ENCODE peak calls at places on chromosomes 3 and 15, in four cellular contexts. T is SK-N-SH, O is mesothelial cell of epicardium, G is transverse colon. V is an unnamed sample.

GRCh38 chr3:32195995-32196540 is 42.4 kb upstream of the CMTM8 start:
- DNase-seq in T (no peak), O (no peak), G (no peak), V (no peak)

GRCh38 chr15:39432007-39432406 is 148.9 kb upstream of the THBS1 start:
- DNase-seq in T (no peak), O (no peak), G (no peak), V (no peak)

GRCh38 chr3:46707601-46708011 is 6.4 kb downstream of the TMIE start:
- DNase-seq in T (no peak), O (peak; percentile 10), G (peak; percentile 5), V (no peak)

GRCh38 chr3:46986055-46986730 is 6.7 kb downstream of the NBEAL2 start:
- DNase-seq in T (no peak), O (no peak), G (peak; percentile 39), V (no peak)

GRCh38 chr3:69094467-69095205 is 9.9 kb downstream of the ARL6IP5 start:
- DNase-seq in T (no peak), O (no peak), G (no peak), V (no peak)

GRCh38 chr3:62665627-62666433 is 209.4 kb downstream of the CADPS start:
- DNase-seq in T (peak; percentile 50), O (peak; percentile 41), G (peak; percentile 83), V (no peak)

GRCh38 chr3:103851793-103852192 is 1417.0 kb downstream of the ZPLD1 start:
- DNase-seq in T (peak; percentile 8), O (no peak), G (no peak), V (no peak)

GRCh38 chr3:8069471-8069870 is 432.2 kb upstream of the LMCD1 start:
- DNase-seq in T (no peak), O (no peak), G (no peak), V (no peak)

GRCh38 chr3:150147776-150148175 is 177.1 kb upstream of the PFN2 start:
- DNase-seq in T (no peak), O (no peak), G (no peak), V (no peak)

GRCh38 chr3:156449712-156450574 is 105.0 kb downstream of the SSR3 start:
- DNase-seq in T (peak; percentile 42), O (no peak), G (no peak), V (no peak)

GRCh38 chr3:16280671-16281070 is 15.7 kb downstream of the OXNAD1 start:
- DNase-seq in T (no peak), O (no peak), G (no peak), V (no peak)

GRCh38 chr3:94413721-94414106 is 350.9 kb downstream of the NSUN3 start:
- DNase-seq in T (no peak), O (no peak), G (no peak), V (no peak)

GRCh38 chr3:126402178-126402577 is 7.5 kb downstream of the CFAP100 start:
- DNase-seq in T (no peak), O (no peak), G (no peak), V (no peak)

GRCh38 chr3:177039875-177040274 is 157.4 kb downstream of the TBL1XR1 start:
- DNase-seq in T (no peak), O (no peak), G (no peak), V (no peak)

GRCh38 chr15:88647362-88648105 is 8.7 kb downstream of the ISG20 start:
- DNase-seq in T (peak; percentile 65), O (no peak), G (peak; percentile 50), V (no peak)

GRCh38 chr3:187811580-187812250 is 66.4 kb upstream of the BCL6 start:
- DNase-seq in T (no peak), O (no peak), G (no peak), V (no peak)

GRCh38 chr15:36479200-36479896 is 100.1 kb upstream of the CDIN1 start:
- DNase-seq in T (no peak), O (no peak), G (no peak), V (no peak)

GRCh38 chr3:114709102-114709501 is 415.3 kb downstream of the TIGIT start:
- DNase-seq in T (no peak), O (no peak), G (no peak), V (no peak)

GRCh38 chr15:89442671-89443307 is 53.6 kb downstream of the RHCG start:
- DNase-seq in T (peak; percentile 88), O (no peak), G (peak; percentile 48), V (no peak)

GRCh38 chr15:34726407-34727100 is 28.2 kb downstream of the GJD2 start:
- DNase-seq in T (no peak), O (no peak), G (no peak), V (no peak)

GRCh38 chr3:12476238-12476897 is 7.9 kb upstream of the TSEN2 start:
- DNase-seq in T (no peak), O (no peak), G (no peak), V (no peak)

GRCh38 chr3:45224824-45225464 is 1.1 kb downstream of the TMEM158 start:
- DNase-seq in T (peak; percentile 95), O (no peak), G (peak; percentile 74), V (no peak)

GRCh38 chr3:100057716-100058575 is 56.4 kb downstream of the FILIP1L start:
- DNase-seq in T (no peak), O (no peak), G (no peak), V (no peak)

GRCh38 chr3:173045770-173046382 is 95.2 kb downstream of the SPATA16 start:
- DNase-seq in T (no peak), O (no peak), G (no peak), V (no peak)

DNA sequence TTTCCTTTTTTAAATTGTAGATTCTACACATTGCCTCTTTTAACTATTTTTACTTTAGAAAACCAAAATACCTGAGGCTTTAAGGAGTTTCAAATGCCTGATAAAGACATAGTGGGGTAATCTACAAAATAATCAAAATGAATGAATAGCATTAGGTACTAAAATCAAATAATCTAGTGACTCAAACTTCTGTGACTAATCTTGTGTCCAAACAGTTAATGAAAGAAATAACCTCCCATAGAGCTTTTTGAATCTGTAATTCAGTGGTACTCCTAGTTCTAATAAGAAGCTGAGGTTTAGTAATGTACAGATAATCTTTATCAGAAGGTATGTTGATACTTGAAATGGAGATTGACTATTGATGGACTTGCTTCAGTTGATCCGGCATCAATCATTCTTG is 53.0 kb downstream of the DTWD1 start:
- DNase-seq in T (no peak), O (no peak), G (no peak), V (no peak)
- TF ChIP-seq CTCF in T (no peak), O (no peak), G (no peak), V (no peak)

DNA sequence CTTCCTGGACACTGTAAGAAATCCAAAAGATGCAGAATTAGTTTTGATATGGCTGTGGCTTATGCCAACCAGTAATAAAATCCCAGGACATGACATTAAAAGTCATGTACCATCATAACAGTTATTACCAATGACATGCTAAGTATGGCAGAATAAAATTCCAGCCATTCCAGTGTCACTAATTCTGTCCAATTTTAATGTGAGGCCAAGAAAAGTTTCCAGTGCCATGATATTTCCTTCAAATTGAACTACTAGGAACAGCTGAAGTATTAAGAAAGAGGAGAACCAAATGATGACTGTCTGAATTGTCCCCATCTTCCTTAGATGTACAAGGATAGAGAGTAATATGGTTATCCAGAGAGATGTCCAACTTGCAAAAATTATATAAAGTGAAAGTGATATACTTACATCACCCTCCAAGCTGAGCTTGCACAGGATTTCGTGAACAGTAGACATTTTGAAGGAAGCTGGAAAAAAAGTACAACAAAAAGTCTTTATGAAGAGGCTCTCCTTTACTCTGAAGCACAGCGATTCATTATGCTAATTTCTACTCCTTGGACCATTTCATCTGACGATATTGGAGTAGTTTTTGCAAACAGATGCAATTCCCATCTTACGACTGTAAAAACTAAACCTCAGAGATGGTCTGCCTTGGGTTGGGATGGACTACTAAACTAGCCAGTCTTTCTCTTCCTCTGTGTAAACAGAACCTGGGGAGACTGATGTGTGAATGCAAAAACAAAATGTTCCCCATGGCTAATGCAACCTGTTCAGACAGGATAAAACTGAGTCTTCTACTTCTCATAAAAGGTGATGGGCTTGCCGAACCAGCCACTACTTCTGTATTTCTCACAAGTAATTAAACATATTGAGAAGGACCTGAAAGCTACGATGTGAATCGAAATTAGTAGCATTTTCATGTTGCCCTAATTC is 11.9 kb downstream of the ANXA2 start:
- DNase-seq in T (no peak), O (no peak), G (no peak), V (no peak)
- TF ChIP-seq CTCF in T (no peak), O (no peak), G (no peak), V (no peak)

GRCh38 chr3:25904248-25904647 is 114.4 kb downstream of the OXSM start:
- DNase-seq in T (no peak), O (no peak), G (no peak), V (no peak)
- TF ChIP-seq CTCF in T (no peak), O (no peak), G (no peak), V (no peak)

GRCh38 chr15:51269496-51269895 is 68.9 kb downstream of the CYP19A1 start:
- DNase-seq in T (no peak), O (no peak), G (no peak), V (no peak)
- TF ChIP-seq CTCF in T (no peak), O (no peak), G (no peak), V (no peak)

V was measured in omental fat pad.